ENCODE peak calls at places on chromosome 15, in eight cellular contexts. E is lower lobe of right lung, M is suprapubic skin, O is fibroblast of the aortic adventitia, V is uterus, W is OCI-LY7, I is breast epithelium, T is hepatocyte. X is an unnamed sample.
A peak's percentile ranks its signal among the peaks of the same experiment; 100 is the strongest.

GRCh38 chr15:72229076-72229946 is 1.7 kb downstream of the PKM start:
- DNase-seq in W (peak; percentile 76), I (no peak), E (no peak), M (no peak), O (peak; percentile 83), T (no peak), V (peak; percentile 40), X (no peak)

GRCh38 chr15:51299187-51300015 is 39.0 kb downstream of the CYP19A1 start:
- DNase-seq in W (no peak), I (no peak), T (peak; percentile 33), E (no peak), O (no peak), M (no peak), V (no peak), X (peak; percentile 25)

GRCh38 chr15:63833246-63833696 is 477 bp downstream of the HERC1 start:
- DNase-seq in O (no peak), I (no peak), T (peak; percentile 72), W (peak; percentile 52), M (peak; percentile 67), V (peak; percentile 31), E (peak; percentile 68), X (peak; percentile 23)

GRCh38 chr15:41935566-41936020 is 36.8 kb downstream of the EHD4 start:
- DNase-seq in I (no peak), M (peak; percentile 35), W (no peak), V (no peak), T (no peak), E (no peak), O (no peak), X (no peak)

GRCh38 chr15:79977431-79977940 is 6.5 kb upstream of the BCL2A1 start:
- DNase-seq in W (peak; percentile 50), O (peak; percentile 21), M (no peak), I (no peak), T (no peak), V (no peak), E (peak; percentile 51), X (no peak)

GRCh38 chr15:58167095-58167591 is 29.0 kb downstream of the AQP9 start:
- DNase-seq in I (no peak), V (no peak), T (no peak), M (no peak), O (no peak), W (no peak), E (no peak), X (no peak)

GRCh38 chr15:33161209-33161608 is 33.3 kb downstream of the FMN1 start:
- DNase-seq in W (no peak), M (no peak), V (no peak), I (no peak), O (no peak), T (no peak), E (no peak), X (no peak)

GRCh38 chr15:72197460-72198409 is at the start of gene GRAMD2A:
- DNase-seq in W (no peak), V (no peak), E (peak; percentile 72), M (no peak), T (peak; percentile 59), I (no peak), O (no peak), X (no peak)

GRCh38 chr15:88571153-88572029 is 24.9 kb upstream of the DET1 start:
- DNase-seq in W (no peak), T (peak; percentile 28), E (no peak), M (no peak), I (no peak), V (no peak), O (no peak), X (no peak)

GRCh38 chr15:48992545-48992944 is 28.8 kb upstream of the SHC4 start:
- DNase-seq in O (no peak), E (no peak), W (peak; percentile 47), T (no peak), V (no peak), M (no peak), I (no peak), X (no peak)

GRCh38 chr15:41492597-41493204 is 973 bp upstream of the ITPKA start:
- DNase-seq in V (no peak), E (no peak), I (no peak), W (no peak), O (no peak), T (no peak), M (no peak), X (peak; percentile 40)

GRCh38 chr15:75348563-75349350 is 1.9 kb downstream of the NEIL1 start:
- DNase-seq in V (no peak), T (peak; percentile 6), I (no peak), O (no peak), W (no peak), M (no peak), E (peak; percentile 50), X (no peak)

GRCh38 chr15:84685304-84685703 is 27.3 kb upstream of the NMB start:
- DNase-seq in T (peak; percentile 22), V (no peak), W (no peak), M (no peak), I (no peak), O (peak; percentile 89), E (peak; percentile 62), X (peak; percentile 49)

GRCh38 chr15:69012761-69013364 is 1.6 kb upstream of the NOX5 start:
- DNase-seq in M (no peak), V (no peak), T (no peak), O (no peak), E (no peak), I (no peak), W (no peak), X (no peak)

GRCh38 chr15:77823736-77824135 is 191.0 kb upstream of the LINGO1 start:
- DNase-seq in M (no peak), O (no peak), V (no peak), I (no peak), W (no peak), T (no peak), E (no peak), X (no peak)

GRCh38 chr15:39710681-39711080 is 72.0 kb downstream of the FSIP1 start:
- DNase-seq in E (no peak), M (no peak), V (no peak), I (no peak), O (peak; percentile 75), T (no peak), W (no peak), X (no peak)

GRCh38 chr15:94840794-94841587 is 609.6 kb downstream of the MCTP2 start:
- DNase-seq in T (peak; percentile 26), I (no peak), M (no peak), E (no peak), V (no peak), W (no peak), O (peak; percentile 7), X (no peak)

GRCh38 chr15:39413558-39413957 is 167.3 kb upstream of the THBS1 start:
- DNase-seq in T (no peak), E (no peak), W (no peak), O (no peak), M (no peak), V (no peak), I (no peak), X (no peak)

GRCh38 chr15:24633082-24633481 is 42.5 kb upstream of the NPAP1 start:
- DNase-seq in I (no peak), M (no peak), W (no peak), E (no peak), T (peak; percentile 18), O (no peak), V (no peak), X (no peak)

GRCh38 chr15:78715439-78715838 is 74.4 kb upstream of the CHRNB4 start:
- DNase-seq in M (no peak), O (no peak), V (no peak), T (no peak), I (no peak), E (no peak), W (no peak), X (no peak)

GRCh38 chr15:90794538-90794937 is 73.8 kb upstream of the FURIN start:
- DNase-seq in W (no peak), M (no peak), T (no peak), E (no peak), I (no peak), O (no peak), V (no peak), X (no peak)

GRCh38 chr15:33547876-33548275 is 237.1 kb downstream of the RYR3 start:
- DNase-seq in V (no peak), T (peak; percentile 73), M (no peak), I (no peak), O (peak; percentile 52), W (peak; percentile 29), E (peak; percentile 25), X (no peak)

GRCh38 chr15:40489274-40490175 is 18.7 kb downstream of the CHST14 start:
- DNase-seq in I (no peak), T (no peak), M (no peak), E (no peak), V (no peak), W (no peak), O (no peak), X (no peak)

GRCh38 chr15:83372434-83372873 is 74.7 kb upstream of the SH3GL3 start:
- DNase-seq in W (no peak), T (no peak), M (no peak), V (no peak), O (no peak), I (no peak), E (no peak), X (no peak)
- H3K4me3 ChIP-seq in W (no peak overlapping the region), T (no peak overlapping the region), M (no peak overlapping the region), V (no peak overlapping the region), O (no peak overlapping the region), I (no peak overlapping the region), E (no peak overlapping the region), X (no peak overlapping the region)

DNA sequence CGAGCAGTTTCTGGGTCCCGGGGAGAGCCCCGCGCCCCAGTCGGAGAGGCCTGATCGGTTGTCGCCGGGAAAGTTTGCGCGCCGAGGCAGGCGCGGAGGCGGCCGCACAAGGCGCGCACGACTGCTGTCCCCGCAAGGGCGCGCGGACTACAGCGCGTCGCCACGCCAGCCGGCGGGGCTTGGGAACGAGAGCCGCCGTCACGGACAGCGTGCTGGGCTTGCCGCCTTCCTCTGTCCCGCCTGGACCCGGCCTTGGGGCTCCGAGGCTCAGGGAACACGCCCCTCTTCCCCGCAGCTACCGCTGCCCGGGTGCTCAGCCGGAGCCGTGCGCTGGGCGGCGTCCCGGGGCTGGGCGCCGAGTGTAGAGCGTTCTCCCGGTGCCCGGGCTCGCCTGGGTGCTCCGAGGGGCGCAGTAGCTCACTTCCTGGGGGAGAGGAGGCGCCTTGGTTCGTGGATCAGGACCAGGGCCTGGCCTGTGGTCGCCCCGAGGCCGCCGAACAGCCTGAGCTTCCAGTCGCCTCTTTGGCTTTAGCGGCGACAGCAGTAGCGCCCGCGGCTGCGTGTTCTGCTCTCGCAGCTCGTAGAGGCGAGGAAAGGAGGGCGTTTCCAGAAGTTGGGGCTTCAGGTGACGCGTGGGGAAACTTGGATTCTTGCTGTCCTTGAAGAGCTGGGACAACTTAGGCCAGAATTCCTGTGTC is 226.6 kb upstream of the C2CD4B start:
- DNase-seq in W (peak; percentile 5), T (peak; percentile 83), I (peak; percentile 24), V (peak; percentile 41), M (peak; percentile 72), O (peak; percentile 60), E (peak; percentile 53), X (no peak)
- TF ChIP-seq CTCF in W (no peak), T (peak; percentile 57), I (peak; percentile 35), V (no peak), M (no peak), O (peak; percentile 51), E (peak; percentile 38), X (peak; percentile 42)

GRCh38 chr15:73633991-73634495 is 854 bp upstream of the NPTN start:
- DNase-seq in E (no peak), O (peak; percentile 92), W (no peak), V (no peak), T (peak; percentile 60), I (peak; percentile 41), M (no peak), X (no peak)
- H3K4me3 ChIP-seq in E (peak overlapping the region; percentile 86), O (peak overlapping the region; percentile 61), W (peak overlapping the region; percentile 96), V (peak overlapping the region; percentile 18), T (no peak overlapping the region), I (peak overlapping the region; percentile 96), M (peak overlapping the region; percentile 100), X (peak overlapping the region; percentile 75)

GRCh38 chr15:101522091-101522490 is 32.6 kb upstream of the PCSK6 start:
- DNase-seq in E (no peak), O (no peak), W (no peak), I (peak; percentile 10), T (no peak), V (no peak), M (no peak), X (no peak)
- TF ChIP-seq CTCF in E (no peak), O (no peak), W (no peak), I (no peak), T (no peak), V (no peak), M (no peak), X (no peak)